ENCODE peak calls at places on chromosome 21, in six cellular contexts. X, G, F, T, M and S are unnamed samples.

GRCh38 chr21:29896884-29897283 is 42.9 kb downstream of the GRIK1 start:
- DNase-seq in X (no peak), G (no peak), F (no peak), T (no peak), M (no peak), S (no peak)

GRCh38 chr21:26405071-26405470 is 168.0 kb downstream of the CYYR1 start:
- DNase-seq in X (peak), G (no peak), F (peak), T (no peak), M (no peak), S (peak)

GRCh38 chr21:39048064-39048463 is 135.2 kb downstream of the PSMG1 start:
- DNase-seq in X (peak), G (peak), F (peak), T (no peak), M (no peak), S (no peak)

GRCh38 chr21:38439957-38440356 is 58.3 kb downstream of the ERG start:
- DNase-seq in X (no peak), G (no peak), F (no peak), T (peak), M (no peak), S (no peak)

GRCh38 chr21:34987673-34988072 is 61.4 kb downstream of the RUNX1 start:
- DNase-seq in X (no peak), G (no peak), F (no peak), T (no peak), M (no peak), S (no peak)

GRCh38 chr21:42579456-42580075 is 65.9 kb downstream of the SLC37A1 start:
- DNase-seq in X (no peak), G (no peak), F (no peak), T (no peak), M (no peak), S (no peak)

GRCh38 chr21:17050646-17051045 is 462.2 kb upstream of the CXADR start:
- DNase-seq in X (no peak), G (no peak), F (no peak), T (no peak), M (no peak), S (no peak)

GRCh38 chr21:26920055-26920454 is 46.8 kb downstream of the ADAMTS5 start:
- DNase-seq in X (no peak), G (no peak), F (no peak), T (no peak), M (no peak), S (no peak)

GRCh38 chr21:22083899-22084298 is 1085.7 kb downstream of the NCAM2 start:
- DNase-seq in X (no peak), G (no peak), F (no peak), T (no peak), M (no peak), S (no peak)

GRCh38 chr21:20701235-20701634 is 297.0 kb upstream of the NCAM2 start:
- DNase-seq in X (no peak), G (no peak), F (no peak), T (no peak), M (no peak), S (no peak)

GRCh38 chr21:39756285-39756684 is 11.3 kb downstream of the IGSF5 start:
- DNase-seq in X (no peak), G (no peak), F (no peak), T (no peak), M (no peak), S (no peak)

GRCh38 chr21:37374026-37374425 is 7.5 kb downstream of the DYRK1A start:
- DNase-seq in X (peak), G (no peak), F (no peak), T (no peak), M (no peak), S (peak)

GRCh38 chr21:37372127-37372731 is 5.7 kb downstream of the DYRK1A start:
- DNase-seq in X (no peak), G (no peak), F (no peak), T (no peak), M (no peak), S (no peak)

GRCh38 chr21:37371041-37371397 is 4.4 kb downstream of the DYRK1A start:
- DNase-seq in X (no peak), G (no peak), F (no peak), T (no peak), M (no peak), S (no peak)

GRCh38 chr21:37375866-37376574 is 9.4 kb downstream of the DYRK1A start:
- DNase-seq in X (no peak), G (no peak), F (no peak), T (no peak), M (no peak), S (no peak)

DNA sequence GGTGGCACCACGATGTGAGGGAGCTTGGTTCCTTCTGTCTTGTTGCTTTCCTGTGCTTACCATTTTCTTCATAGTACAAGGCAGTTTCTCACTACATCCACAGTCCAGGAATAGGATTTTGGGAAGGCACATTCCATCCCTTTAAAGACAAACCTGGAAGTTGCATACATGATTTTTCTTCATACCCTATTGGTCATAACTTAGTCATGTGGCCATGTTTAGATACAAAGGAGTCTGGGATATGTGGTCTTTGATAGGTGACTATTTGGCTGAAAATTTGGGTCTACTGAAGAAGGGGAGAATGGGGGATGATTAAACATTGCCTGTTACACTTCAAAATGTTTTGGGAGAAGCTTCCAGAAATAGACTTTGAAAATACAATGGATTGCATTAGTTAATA is 7.0 kb downstream of the DYRK1A start:
- DNase-seq in X (peak), G (no peak), F (no peak), T (no peak), M (no peak), S (no peak)
- H3K4me3 ChIP-seq in X (no peak), G (no peak), F (no peak), T (no peak), M (no peak), S (no peak)

GRCh38 chr21:43762303-43763128 is 13.6 kb downstream of the CSTB start:
- DNase-seq in X (no peak), G (no peak), F (no peak), T (no peak), M (no peak), S (no peak)
- H3K4me3 ChIP-seq in X (no peak), G (no peak), F (no peak), T (no peak), M (no peak), S (no peak)

GRCh38 chr21:41318218-41318617 is 1.6 kb downstream of the FAM3B start:
- DNase-seq in X (no peak), G (no peak), F (no peak), T (no peak), M (no peak), S (no peak)

GRCh38 chr21:41316200-41316599 is 401 bp upstream of the FAM3B start:
- DNase-seq in X (no peak), G (no peak), F (no peak), T (no peak), M (no peak), S (no peak)

GRCh38 chr21:41317458-41317857 is 857 bp downstream of the FAM3B start:
- DNase-seq in X (no peak), G (no peak), F (no peak), T (no peak), M (no peak), S (no peak)

GRCh38 chr21:41315726-41316125 is 875 bp upstream of the FAM3B start:
- DNase-seq in X (no peak), G (no peak), F (no peak), T (no peak), M (no peak), S (no peak)

GRCh38 chr21:41316641-41317392 is at the start of gene FAM3B:
- DNase-seq in X (no peak), G (no peak), F (peak), T (peak), M (no peak), S (no peak)
- H3K4me3 ChIP-seq in X (no peak), G (peak), F (peak), T (peak), M (peak), S (no peak)

GRCh38 chr21:33339135-33339534 is 14.4 kb downstream of the IFNAR1 start:
- DNase-seq in X (no peak), G (no peak), F (no peak), T (no peak), M (no peak), S (no peak)
- H3K4me3 ChIP-seq in X (no peak), G (no peak), F (no peak), T (no peak), M (no peak), S (no peak)

GRCh38 chr21:41130883-41131282 is 37.1 kb upstream of the BACE2 start:
- DNase-seq in X (no peak), G (no peak), F (no peak), T (no peak), M (no peak), S (no peak)
- H3K4me3 ChIP-seq in X (no peak), G (no peak), F (no peak), T (no peak), M (no peak), S (no peak)

GRCh38 chr21:37208741-37209225 is 58.4 kb downstream of the VPS26C start:
- DNase-seq in X (no peak), G (no peak), F (no peak), T (no peak), M (peak), S (no peak)

GRCh38 chr21:37210017-37210593 is 57.0 kb downstream of the VPS26C start:
- DNase-seq in X (no peak), G (no peak), F (no peak), T (no peak), M (no peak), S (no peak)

GRCh38 chr21:37206531-37206930 is 60.6 kb downstream of the VPS26C start:
- DNase-seq in X (no peak), G (no peak), F (no peak), T (no peak), M (no peak), S (no peak)

GRCh38 chr21:37208056-37208705 is 59.0 kb downstream of the VPS26C start:
- DNase-seq in X (no peak), G (no peak), F (no peak), T (peak), M (peak), S (no peak)

DNA sequence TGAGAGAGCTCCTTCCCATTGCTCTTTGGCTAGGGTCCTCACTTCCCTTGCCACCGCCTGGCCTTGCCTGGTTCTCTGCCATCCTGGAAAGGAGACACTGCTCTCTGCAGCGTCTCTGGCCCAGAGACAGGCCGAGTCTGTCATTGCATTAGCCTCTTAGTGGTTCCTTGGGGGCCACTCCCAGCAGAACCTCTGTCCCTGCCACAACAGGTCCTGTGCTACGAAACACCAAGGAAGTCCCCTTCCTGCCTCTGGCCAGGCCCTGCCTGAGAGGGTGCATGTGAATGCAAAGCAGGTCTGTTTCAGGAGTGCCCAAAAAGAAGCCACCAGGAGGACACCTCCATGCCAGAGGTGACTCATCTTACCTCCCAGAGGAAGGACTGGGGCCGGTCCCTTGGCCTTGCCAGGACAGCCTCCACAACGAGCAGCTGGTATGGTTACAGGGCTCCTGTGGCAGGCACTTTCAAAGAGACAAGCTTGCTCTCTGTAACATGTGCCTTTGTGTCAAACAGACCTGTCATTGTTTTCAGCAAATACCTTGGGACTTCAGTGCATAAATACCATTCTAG is 59.6 kb downstream of the VPS26C start:
- DNase-seq in X (peak), G (no peak), F (no peak), T (no peak), M (peak), S (no peak)
- H3K4me3 ChIP-seq in X (no peak), G (no peak), F (no peak), T (no peak), M (peak), S (no peak)